ENCODE peak calls at places on chromosomes 12 and 14, in five cellular contexts. V, L, T, W and U are unnamed samples.

GRCh38 chr12:42426733-42427132 is 100.8 kb downstream of the PPHLN1 start:
- DNase-seq in T (no peak), L (peak; percentile 72), V (no peak), W (no peak), U (no peak)

GRCh38 chr12:110937104-110937641 is 16.8 kb upstream of the MYL2 start:
- DNase-seq in W (peak; percentile 90), T (no peak), V (peak; percentile 53), L (peak; percentile 34), U (no peak)

GRCh38 chr12:25997401-25997973 is 39.0 kb downstream of the RASSF8 start:
- DNase-seq in V (no peak), W (no peak), T (peak; percentile 64), L (peak; percentile 96), U (no peak)

GRCh38 chr14:91484744-91485143 is 25.4 kb downstream of the PPP4R3A start:
- DNase-seq in V (no peak), T (no peak), L (no peak), W (no peak), U (no peak)

GRCh38 chr12:13864081-13864673 is 117.2 kb downstream of the GRIN2B start:
- DNase-seq in V (peak; percentile 27), L (peak; percentile 49), W (peak; percentile 91), T (no peak), U (no peak)

GRCh38 chr14:86015916-86016315 is 486.0 kb downstream of the FLRT2 start:
- DNase-seq in T (peak; percentile 9), V (no peak), W (no peak), L (peak; percentile 21), U (no peak)

GRCh38 chr12:109191621-109192250 is 75.3 kb downstream of the ACACB start:
- DNase-seq in L (no peak), T (no peak), W (no peak), V (no peak), U (no peak)

GRCh38 chr14:104435147-104436046 is 144.2 kb upstream of the C14orf180 start:
- DNase-seq in T (no peak), W (peak; percentile 77), V (no peak), L (no peak), U (no peak)

GRCh38 chr12:2535583-2536187 is 259.1 kb upstream of the FKBP4 start:
- DNase-seq in T (no peak), V (no peak), L (peak; percentile 3), W (no peak), U (no peak)

GRCh38 chr12:96719671-96720362 is 187.2 kb upstream of the NEDD1 start:
- DNase-seq in W (no peak), T (no peak), L (peak; percentile 64), V (peak; percentile 14), U (no peak)

GRCh38 chr12:54853933-54854538 is at the start of gene MUCL1:
- DNase-seq in T (no peak), V (peak; percentile 85), W (no peak), L (peak; percentile 67), U (peak; percentile 3)

GRCh38 chr12:28601659-28602058 is 411.4 kb downstream of the CCDC91 start:
- DNase-seq in W (no peak), L (no peak), T (no peak), V (no peak), U (no peak)

GRCh38 chr14:99042376-99043257 is 229.4 kb downstream of the BCL11B start:
- DNase-seq in V (no peak), L (no peak), T (no peak), W (no peak), U (no peak)

GRCh38 chr14:104750658-104751057 is 2.3 kb upstream of the SIVA1 start:
- DNase-seq in T (no peak), L (no peak), W (no peak), V (no peak), U (no peak)

GRCh38 chr12:128980623-128981022 is 127.3 kb downstream of the GLT1D1 start:
- DNase-seq in V (no peak), T (no peak), W (no peak), L (no peak), U (no peak)

GRCh38 chr12:131280426-131280825 is 326.7 kb downstream of the ADGRD1 start:
- DNase-seq in L (no peak), W (peak; percentile 77), T (no peak), V (no peak), U (no peak)

GRCh38 chr14:92624764-92625163 is 111.2 kb downstream of the RIN3 start:
- DNase-seq in T (no peak), L (no peak), W (no peak), V (no peak), U (no peak)

GRCh38 chr12:57693317-57693658 is 644 bp upstream of the OS9 start:
- DNase-seq in W (no peak), V (no peak), L (no peak), T (no peak), U (no peak)

GRCh38 chr14:91358654-91359210 is 58.9 kb downstream of the CCDC88C start:
- DNase-seq in W (no peak), T (no peak), L (no peak), V (no peak), U (no peak)

GRCh38 chr12:108440736-108441135 is 74.3 kb upstream of the FICD start:
- DNase-seq in W (no peak), T (no peak), V (no peak), L (no peak), U (no peak)

GRCh38 chr12:115354007-115354452 is 670.1 kb upstream of the TBX3 start:
- DNase-seq in T (peak; percentile 92), W (peak; percentile 89), L (peak; percentile 98), V (no peak), U (no peak)

GRCh38 chr12:129847063-129847462 is 56.8 kb downstream of the TMEM132D start:
- DNase-seq in T (no peak), L (no peak), V (no peak), W (no peak), U (no peak)

GRCh38 chr14:35406811-35407630 is 2.5 kb upstream of the NFKBIA start:
- DNase-seq in W (no peak), L (peak; percentile 67), T (peak; percentile 60), V (no peak), U (peak; percentile 35)

GRCh38 chr12:116601524-116601923 is 42.3 kb downstream of the MAP1LC3B2 start:
- DNase-seq in L (no peak), V (no peak), T (no peak), W (no peak), U (no peak)

GRCh38 chr12:16685107-16685506 is 79.1 kb upstream of the LMO3 start:
- DNase-seq in V (no peak), W (no peak), L (no peak), T (no peak), U (no peak)

GRCh38 chr14:58638231-58639205 is 756 bp downstream of the DACT1 start:
- DNase-seq in V (peak; percentile 29), L (peak; percentile 39), W (peak; percentile 81), T (no peak), U (no peak)

GRCh38 chr14:72462041-72462440 is 431.9 kb downstream of the DPF3 start:
- DNase-seq in W (no peak), L (no peak), T (no peak), V (no peak), U (no peak)

GRCh38 chr14:98138666-98139065 is 1133.3 kb downstream of the BCL11B start:
- DNase-seq in L (peak; percentile 21), V (peak; percentile 77), W (no peak), T (no peak), U (no peak)

GRCh38 chr14:84108746-84109457 is 1421.0 kb upstream of the FLRT2 start:
- DNase-seq in L (no peak), V (no peak), T (no peak), W (no peak), U (no peak)

GRCh38 chr12:43863770-43864366 is 28.0 kb downstream of the TMEM117 start:
- DNase-seq in L (no peak), W (no peak), V (no peak), T (no peak), U (no peak)

GRCh38 chr14:81268016-81268416 is 47.3 kb upstream of the GTF2A1 start:
- DNase-seq in V (no peak), L (no peak), W (no peak), T (no peak), U (no peak)